ENCODE peak calls at places on chromosomes 7 and 10, in ten cellular contexts. G is NCI-H2081, M is mammary epithelial cell, X is HS-5, Q is RWPE1, U is NCI-H1417, I is anterior cingulate cortex, R is left lung, Y is DMS79, L is lung. T is an unnamed sample.

GRCh38 chr7:12031186-12031585 is 179.9 kb upstream of the TMEM106B start:
- DNase-seq in X (no peak), Q (no peak), I (no peak), L (no peak), U (no peak), M (no peak), R (no peak), G (no peak), Y (no peak), T (no peak)

GRCh38 chr10:9579110-9579705 is 1438.5 kb upstream of the CELF2 start:
- DNase-seq in X (no peak), G (no peak), I (no peak), R (no peak), M (no peak), Q (peak), L (no peak), U (no peak), Y (no peak), T (no peak)

GRCh38 chr7:141991144-141991543 is 4.5 kb upstream of the MGAM start:
- DNase-seq in L (no peak), R (no peak), X (no peak), I (no peak), Q (no peak), G (no peak), M (no peak), U (no peak), Y (no peak), T (no peak)

GRCh38 chr10:69861251-69862240 is 59.8 kb downstream of the COL13A1 start:
- DNase-seq in Q (peak), U (no peak), Y (peak), R (no peak), L (no peak), X (peak), G (no peak), I (no peak), M (peak), T (no peak)

GRCh38 chr10:132169031-132169765 is 17.6 kb upstream of the DPYSL4 start:
- DNase-seq in Y (no peak), G (no peak), Q (no peak), I (no peak), U (no peak), M (no peak), R (no peak), X (no peak), L (no peak), T (no peak)

GRCh38 chr7:121279060-121279620 is 49.7 kb upstream of the WNT16 start:
- DNase-seq in Q (no peak), U (no peak), R (no peak), G (no peak), L (no peak), M (no peak), I (no peak), Y (no peak), X (no peak), T (no peak)

GRCh38 chr10:72137583-72137982 is 49.2 kb upstream of the SPOCK2 start:
- DNase-seq in U (no peak), Y (no peak), Q (no peak), R (no peak), M (no peak), L (no peak), I (no peak), G (no peak), X (no peak), T (no peak)

GRCh38 chr7:134619627-134620331 is 26.9 kb upstream of the BPGM start:
- DNase-seq in R (no peak), I (no peak), G (no peak), X (peak), Q (peak), L (no peak), U (no peak), M (peak), Y (no peak), T (no peak)

GRCh38 chr7:27663989-27664331 is 1.3 kb upstream of the HIBADH start:
- DNase-seq in Q (no peak), Y (no peak), X (no peak), R (no peak), I (no peak), U (no peak), L (no peak), M (no peak), G (no peak), T (no peak)

GRCh38 chr10:132648871-132649528 is 111.4 kb downstream of the INPP5A start:
- DNase-seq in R (no peak), X (no peak), L (no peak), G (no peak), I (no peak), M (no peak), Y (no peak), U (no peak), Q (no peak), T (no peak)

GRCh38 chr7:63045575-63045974 is 953.1 kb upstream of the ZNF722 start:
- DNase-seq in L (no peak), M (no peak), Y (no peak), U (no peak), R (no peak), I (no peak), G (no peak), X (no peak), Q (no peak), T (no peak)

GRCh38 chr7:50552139-50552538 is 13.1 kb downstream of the DDC start:
- DNase-seq in M (no peak), U (peak), Q (no peak), L (no peak), Y (peak), R (no peak), G (peak), X (no peak), I (no peak), T (no peak)

GRCh38 chr7:151261534-151261933 is 13.0 kb upstream of the SMARCD3 start:
- DNase-seq in G (no peak), I (no peak), X (no peak), M (no peak), U (peak), Q (no peak), Y (no peak), L (peak), R (peak), T (no peak)

GRCh38 chr7:27080844-27081423 is 14.9 kb downstream of the HOXA1 start:
- DNase-seq in Y (no peak), U (no peak), X (no peak), L (no peak), G (no peak), Q (peak), M (peak), R (no peak), I (no peak), T (no peak)

GRCh38 chr7:157002819-157003421 is 7.5 kb downstream of the MNX1 start:
- DNase-seq in L (no peak), X (no peak), Q (no peak), M (no peak), G (no peak), Y (no peak), R (no peak), I (no peak), U (no peak), T (no peak)

GRCh38 chr10:46307281-46308112 is 20.7 kb downstream of the ANTXRL start:
- DNase-seq in G (no peak), M (no peak), Q (no peak), Y (no peak), L (no peak), X (no peak), R (peak), U (no peak), I (no peak), T (no peak)

GRCh38 chr7:116211006-116211912 is 920 bp downstream of the TES start:
- DNase-seq in U (peak), M (peak), Q (peak), R (peak), L (peak), I (no peak), Y (peak), X (no peak), G (peak), T (peak)

GRCh38 chr7:47327698-47328391 is 254.1 kb downstream of the TNS3 start:
- DNase-seq in X (peak), G (no peak), Y (no peak), U (no peak), Q (peak), L (peak), M (peak), R (peak), I (peak), T (no peak)

GRCh38 chr10:80501381-80501912 is 36.3 kb upstream of the SH2D4B start:
- DNase-seq in Y (no peak), U (no peak), Q (peak), G (no peak), M (peak), X (no peak), I (no peak), R (no peak), L (no peak), T (no peak)

GRCh38 chr7:136023134-136023869 is 46.1 kb upstream of the MTPN start:
- DNase-seq in Q (no peak), Y (peak), X (no peak), L (no peak), I (no peak), M (no peak), G (peak), R (no peak), U (peak), T (no peak)

GRCh38 chr7:117750612-117751563 is 122.4 kb downstream of the CTTNBP2 start:
- DNase-seq in U (no peak), X (no peak), L (no peak), Q (peak), R (no peak), Y (no peak), I (no peak), M (no peak), G (no peak), T (no peak)

GRCh38 chr10:102352066-102352715 is 43.3 kb upstream of the NFKB2 start:
- DNase-seq in G (peak), Q (peak), L (peak), R (no peak), U (peak), X (no peak), M (peak), Y (peak), I (no peak), T (peak)

GRCh38 chr7:51279391-51280023 is 37.1 kb downstream of the COBL start:
- DNase-seq in X (no peak), G (no peak), L (no peak), M (no peak), U (no peak), Y (no peak), I (no peak), R (no peak), Q (no peak), T (no peak)

GRCh38 chr10:96548589-96548988 is 34.9 kb upstream of the TLL2 start:
- DNase-seq in G (no peak), X (no peak), Q (no peak), U (peak), M (no peak), L (no peak), Y (peak), R (no peak), I (no peak), T (no peak)

GRCh38 chr10:86293323-86293840 is 73.2 kb downstream of the GRID1 start:
- DNase-seq in R (no peak), Q (no peak), X (no peak), L (peak), M (no peak), U (no peak), I (no peak), G (no peak), Y (no peak), T (no peak)

GRCh38 chr10:24982294-24983064 is 30.1 kb upstream of the PRTFDC1 start:
- DNase-seq in U (no peak), L (no peak), X (no peak), R (no peak), Y (no peak), I (no peak), G (no peak), M (no peak), Q (no peak), T (no peak)

GRCh38 chr10:11087372-11087771 is 69.7 kb downstream of the CELF2 start:
- DNase-seq in R (no peak), Q (no peak), L (no peak), G (no peak), X (no peak), M (no peak), U (no peak), Y (no peak), I (no peak), T (no peak)

GRCh38 chr7:605661-606450 is 86.2 kb upstream of the PDGFA start:
- DNase-seq in Q (no peak), Y (no peak), M (no peak), G (no peak), X (no peak), R (peak), L (no peak), I (no peak), U (no peak), T (no peak)

GRCh38 chr7:105637755-105638154 is 56.5 kb upstream of the EFCAB10 start:
- DNase-seq in G (peak), Y (peak), M (no peak), U (peak), Q (no peak), I (no peak), L (no peak), X (no peak), R (no peak), T (no peak)

GRCh38 chr10:113965077-113965476 is 78.6 kb upstream of the ADRB1 start:
- DNase-seq in Y (no peak), U (no peak), M (no peak), X (no peak), G (no peak), R (no peak), Q (no peak), I (no peak), L (no peak), T (no peak)

GRCh38 chr10:67784584-67784983 is 53.4 kb downstream of the DNAJC12 start:
- DNase-seq in R (no peak), X (no peak), M (no peak), Q (no peak), I (no peak), G (no peak), U (no peak), L (no peak), Y (no peak), T (no peak)

GRCh38 chr10:26527018-26527417 is 88.9 kb downstream of the APBB1IP start:
- DNase-seq in X (no peak), Y (no peak), R (no peak), G (no peak), U (no peak), Q (no peak), I (no peak), M (no peak), L (no peak), T (no peak)

GRCh38 chr7:52956379-52956915 is 79.0 kb upstream of the POM121L12 start:
- DNase-seq in M (no peak), L (no peak), U (no peak), R (no peak), X (no peak), Q (no peak), G (no peak), I (no peak), Y (no peak), T (no peak)

GRCh38 chr10:86521620-86522384 is at the start of gene WAPL:
- DNase-seq in L (peak), Q (peak), Y (peak), M (peak), I (peak), R (peak), U (peak), G (peak), X (peak), T (peak)

GRCh38 chr7:116708248-116708647 is 36.3 kb downstream of the MET start:
- DNase-seq in Y (no peak), L (no peak), U (no peak), R (no peak), G (no peak), Q (no peak), I (no peak), X (no peak), M (no peak), T (no peak)

GRCh38 chr7:138006106-138006505 is 4.2 kb upstream of the CREB3L2 start:
- DNase-seq in M (no peak), R (no peak), Y (no peak), G (no peak), U (no peak), L (no peak), X (no peak), Q (no peak), I (no peak), T (no peak)

GRCh38 chr10:86346169-86346793 is 20.3 kb downstream of the GRID1 start:
- DNase-seq in L (no peak), Y (no peak), R (no peak), M (no peak), G (no peak), I (no peak), Q (no peak), U (no peak), X (no peak), T (no peak)

GRCh38 chr7:146864644-146865043 is 748.0 kb downstream of the CNTNAP2 start:
- DNase-seq in U (peak), Y (peak), G (no peak), L (no peak), X (no peak), M (no peak), I (no peak), R (no peak), Q (no peak), T (no peak)

GRCh38 chr7:142383826-142384507 is 126.1 kb upstream of the PRSS58 start:
- DNase-seq in Q (no peak), X (no peak), G (no peak), M (no peak), I (no peak), U (no peak), L (no peak), R (no peak), Y (no peak), T (no peak)

GRCh38 chr10:46538723-46539426 is 17.6 kb downstream of the GPRIN2 start:
- DNase-seq in U (no peak), I (no peak), Q (no peak), G (no peak), M (no peak), L (no peak), Y (no peak), X (no peak), R (no peak), T (no peak)

T was measured in effector CD8-positive, alpha-beta T cell.